ENCODE peak calls at places on chromosome 20, in five cellular contexts. K is progenitor cell of endocrine pancreas, W is posterior cingulate gyrus, Q is adrenal gland, G is IMR-90. Z is an unnamed sample.

GRCh38 chr20:44861547-44862006 is 23.9 kb upstream of the YWHAB start:
- DNase-seq in K (no peak), W (no peak), Q (peak), G (peak), Z (no peak)

GRCh38 chr20:53943522-53944291 is 126.7 kb downstream of the BCAS1 start:
- DNase-seq in K (no peak), W (no peak), Q (no peak), G (peak), Z (peak)

GRCh38 chr20:7879883-7880282 is 60.4 kb downstream of the HAO1 start:
- DNase-seq in K (no peak), W (no peak), Q (no peak), G (peak), Z (no peak)

GRCh38 chr20:62795023-62795761 is 1.1 kb upstream of the MRGBP start:
- DNase-seq in K (peak), W (peak), Q (peak), G (peak), Z (peak)

GRCh38 chr20:20820104-20820503 is 107.7 kb upstream of the RALGAPA2 start:
- DNase-seq in K (peak), W (no peak), Q (no peak), G (no peak), Z (no peak)

GRCh38 chr20:271069-271468 is 13.5 kb downstream of the DEFB132 start:
- DNase-seq in K (no peak), W (no peak), Q (no peak), G (no peak), Z (no peak)

GRCh38 chr20:63532449-63532971 is 4.7 kb downstream of the PTK6 start:
- DNase-seq in K (peak), W (peak), Q (no peak), G (no peak), Z (no peak)

GRCh38 chr20:5153612-5154542 is 27.1 kb downstream of the CDS2 start:
- DNase-seq in K (no peak), W (no peak), Q (no peak), G (peak), Z (no peak)

GRCh38 chr20:50585678-50586077 is 75.5 kb downstream of the PTPN1 start:
- DNase-seq in K (no peak), W (no peak), Q (no peak), G (no peak), Z (no peak)

GRCh38 chr20:2101935-2102584 is 433 bp downstream of the STK35 start:
- DNase-seq in K (peak), W (peak), Q (peak), G (peak), Z (peak)

GRCh38 chr20:51368461-51369211 is 173.9 kb downstream of the NFATC2 start:
- DNase-seq in K (no peak), W (peak), Q (no peak), G (peak), Z (no peak)

GRCh38 chr20:9966966-9967365 is 67.8 kb upstream of the ANKEF1 start:
- DNase-seq in K (no peak), W (no peak), Q (no peak), G (no peak), Z (no peak)

GRCh38 chr20:24018796-24019195 is 30.2 kb upstream of the GGTLC1 start:
- DNase-seq in K (no peak), W (no peak), Q (no peak), G (no peak), Z (no peak)

GRCh38 chr20:36847009-36847709 is 28.8 kb upstream of the TLDC2 start:
- DNase-seq in K (no peak), W (no peak), Q (peak), G (peak), Z (no peak)

GRCh38 chr20:60624066-60624465 is 628.0 kb upstream of the CDH4 start:
- DNase-seq in K (no peak), W (no peak), Q (no peak), G (no peak), Z (no peak)

GRCh38 chr20:12030470-12030869 is 112.8 kb downstream of the BTBD3 start:
- DNase-seq in K (no peak), W (no peak), Q (no peak), G (no peak), Z (no peak)